ENCODE peak calls at places on chromosomes 2 and 18, in five cellular contexts. N is uterus, B is right lobe of liver, T is body of pancreas, U is ovary. M is an unnamed sample. For H3K4me1, the result is how much of the 10 kb centered on the place peaks cover.

GRCh38 chr2:19711470-19712372 is 190.1 kb downstream of the TTC32 start:
- DNase-seq in N (peak), B (no peak), T (no peak), U (no peak), M (no peak)

GRCh38 chr2:126901459-126901858 is 2.8 kb downstream of the TEX51 start:
- DNase-seq in N (peak), B (peak), T (peak), U (no peak), M (peak)

GRCh38 chr18:48658721-48659120 is 119.9 kb downstream of the CTIF start:
- DNase-seq in N (peak), B (no peak), T (no peak), U (no peak), M (no peak)

GRCh38 chr18:9535430-9535972 is 60.2 kb downstream of the RALBP1 start:
- DNase-seq in N (peak), B (no peak), T (no peak), U (peak), M (no peak)

GRCh38 chr18:61929881-61930640 is 37.3 kb upstream of the RNF152 start:
- DNase-seq in N (no peak), B (no peak), T (no peak), U (no peak), M (no peak)

GRCh38 chr18:8020133-8020846 is 453.2 kb downstream of the PTPRM start:
- DNase-seq in N (no peak), B (no peak), T (no peak), U (no peak), M (no peak)

GRCh38 chr2:234981197-234982095 is 29.6 kb downstream of the SH3BP4 start:
- DNase-seq in N (peak), B (peak), T (peak), U (peak), M (no peak)

GRCh38 chr2:240906141-240906910 is at the start of gene CROCC2:
- DNase-seq in N (no peak), B (peak), T (no peak), U (peak), M (no peak)

GRCh38 chr18:21391074-21391673 is 149.1 kb downstream of the GREB1L start:
- DNase-seq in N (no peak), B (no peak), T (no peak), U (no peak), M (no peak)

DNA sequence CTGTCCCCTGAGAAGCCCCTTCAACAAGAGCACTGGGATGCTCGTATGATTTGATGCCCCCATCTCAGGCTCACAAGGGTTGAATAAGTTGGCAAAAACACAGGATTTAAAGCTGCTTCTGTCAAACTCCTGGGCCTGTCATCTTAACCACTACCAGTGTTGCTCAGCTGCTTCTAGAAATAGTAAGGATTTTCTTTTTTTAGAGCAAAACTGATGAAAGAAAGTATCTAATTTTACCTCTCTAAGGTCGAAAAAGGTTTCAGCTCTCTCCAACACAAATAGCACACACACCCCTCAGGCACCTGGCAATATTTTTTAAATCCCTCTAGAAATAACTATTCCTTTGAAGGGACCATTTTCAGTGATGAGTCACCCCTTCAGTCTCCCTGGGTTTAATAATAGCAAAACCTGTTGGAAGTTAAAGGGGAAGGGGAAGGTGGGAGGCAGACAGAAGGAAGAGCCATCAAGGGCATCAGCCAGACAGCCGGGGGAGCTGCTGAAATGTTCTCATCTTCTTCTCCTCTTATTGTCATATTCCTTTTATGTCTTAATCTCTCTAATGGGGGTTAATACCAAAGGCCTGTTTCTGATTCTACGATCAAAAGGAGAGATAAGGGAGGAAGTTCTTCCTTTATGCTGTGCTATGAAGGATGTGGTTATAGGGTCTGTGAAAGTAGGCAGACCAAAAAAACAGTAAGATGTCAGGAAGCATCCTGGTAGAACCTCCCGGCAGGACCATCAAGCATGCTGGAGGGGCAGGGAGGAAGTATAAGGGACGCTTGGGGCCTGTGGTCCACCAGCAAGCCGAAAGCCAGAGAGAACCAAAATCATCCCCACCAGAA is 31.9 kb upstream of the SLC35G4 start:
- DNase-seq in N (no peak), B (no peak), T (no peak), U (no peak), M (no peak)
- H3K4me1 ChIP-seq in N (under half), B (under half), T (under half), U (under half), M (under half)

DNA sequence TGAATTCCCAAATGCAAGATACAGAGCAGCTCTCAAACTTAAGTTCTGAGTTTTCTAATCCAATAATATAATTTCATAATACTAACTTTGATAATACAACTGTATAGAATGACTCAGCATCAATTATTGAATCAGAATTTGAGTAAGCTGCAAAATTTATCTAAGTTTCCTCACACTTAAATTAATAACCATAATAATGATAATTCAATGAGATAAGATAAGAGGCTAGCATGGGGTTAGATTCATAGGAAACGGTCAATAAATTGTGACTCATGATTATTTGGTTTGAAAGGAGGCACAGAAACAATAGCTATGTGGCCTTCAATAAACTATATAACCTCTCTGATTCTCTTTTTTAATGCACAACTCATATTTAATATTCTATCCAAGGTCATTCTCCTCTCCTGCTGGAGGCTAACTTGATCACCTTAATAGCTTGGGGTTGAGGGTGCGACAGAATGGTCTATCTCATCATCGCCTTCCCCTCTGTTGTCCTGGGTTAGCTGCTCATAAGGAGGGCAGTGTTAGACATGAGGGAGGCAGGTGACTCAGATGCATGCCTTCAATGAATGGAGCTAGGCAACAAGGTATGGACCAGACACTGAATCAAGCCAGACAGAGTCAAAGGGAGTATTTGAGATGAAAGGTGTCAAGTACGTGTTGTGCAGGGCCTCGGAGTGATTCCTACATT is 36.2 kb upstream of the BMP10 start:
- DNase-seq in N (no peak), B (no peak), T (no peak), U (no peak), M (no peak)
- TF ChIP-seq POLR2A in N (no peak), B (no peak), T (no peak), U (no peak), M (no peak)

DNA sequence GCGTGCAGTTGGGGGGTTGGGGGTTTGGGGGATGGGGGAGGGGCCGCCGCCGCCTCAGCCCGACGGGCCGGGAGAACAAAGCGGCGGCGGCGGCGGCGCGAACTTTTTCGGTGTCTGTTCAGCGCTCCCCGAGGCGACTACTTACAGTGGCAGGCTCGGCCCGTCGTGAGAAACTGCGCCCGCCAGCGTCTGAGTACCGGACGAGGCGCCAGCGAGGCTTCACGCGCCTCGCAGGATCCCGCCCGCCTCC is 172 bp downstream of the PRKD3 start:
- DNase-seq in N (peak), B (no peak), T (peak), U (peak), M (no peak)
- TF ChIP-seq CTCF in N (no peak), B (no peak), T (no peak), U (no peak), M (no peak)

GRCh38 chr2:109244750-109245382 is 115.9 kb downstream of the SH3RF3 start:
- DNase-seq in N (peak), B (no peak), T (no peak), U (no peak), M (no peak)

GRCh38 chr2:109246616-109247015 is 117.6 kb downstream of the SH3RF3 start:
- DNase-seq in N (no peak), B (no peak), T (no peak), U (no peak), M (no peak)

GRCh38 chr2:109247340-109247739 is 118.3 kb downstream of the SH3RF3 start:
- DNase-seq in N (no peak), B (no peak), T (no peak), U (no peak), M (no peak)

GRCh38 chr2:109247812-109248211 is 118.8 kb downstream of the SH3RF3 start:
- DNase-seq in N (peak), B (no peak), T (no peak), U (no peak), M (no peak)

GRCh38 chr2:109246176-109246575 is 117.2 kb downstream of the SH3RF3 start:
- DNase-seq in N (peak), B (no peak), T (no peak), U (no peak), M (no peak)
- H3K4me1 ChIP-seq in N (under half), B (under half), T (under half), U (under half), M (under half)

DNA sequence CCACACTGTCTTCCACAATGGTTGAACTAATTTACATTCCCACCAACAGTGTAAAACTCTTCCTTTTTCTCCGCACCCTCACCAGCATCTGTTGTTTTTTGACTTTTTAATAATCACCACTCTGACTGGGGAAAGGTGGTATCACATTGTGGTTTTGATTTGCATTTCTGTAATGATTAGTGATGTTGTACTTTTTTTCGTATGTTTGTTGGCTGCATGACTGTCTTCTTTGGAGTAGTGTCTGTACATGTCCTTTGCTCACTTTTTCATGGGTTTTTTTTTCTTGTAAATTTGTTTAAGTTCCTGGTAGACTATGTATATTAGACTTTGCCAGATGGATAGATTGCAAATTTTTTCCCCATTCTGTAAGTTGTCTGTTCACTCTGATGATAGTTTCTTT is 574.8 kb downstream of the KCNJ3 start:
- DNase-seq in N (no peak), B (no peak), T (no peak), U (no peak), M (no peak)
- TF ChIP-seq POLR2A in N (no peak), B (no peak), T (no peak), U (no peak), M (no peak)

GRCh38 chr2:64989982-64990614 is 899 bp downstream of the SLC1A4 start:
- DNase-seq in N (peak), B (no peak), T (peak), U (peak), M (no peak)
- TF ChIP-seq CTCF in N (no peak), B (no peak), T (no peak), U (no peak), M (no peak)

GRCh38 chr2:156112323-156112722 is 220.2 kb downstream of the NR4A2 start:
- DNase-seq in N (no peak), B (no peak), T (no peak), U (no peak), M (no peak)
- H3K4me1 ChIP-seq in N (under half), B (under half), T (under half), U (under half), M (under half)

M was measured in breast epithelium.